ENCODE peak calls at places on chromosome X, in ten cellular contexts. I is T1000; R is heart right ventricle; N is M059J; O is effector memory CD8-positive, alpha-beta T cell; Q is H4; P is T follicular helper cell; A is AG10803; F is CMK; Z is T-helper 1 cell. L is an unnamed sample.

GRCh38 chrX:98480606-98481005 is 1596.9 kb downstream of the RPA4 start:
- DNase-seq in I (no peak), R (no peak), N (no peak), O (no peak), Q (no peak), P (no peak), A (no peak), F (no peak), Z (no peak), L (no peak)

GRCh38 chrX:10008483-10009056 is 41.4 kb downstream of the CLDN34 start:
- DNase-seq in I (no peak), R (no peak), N (peak), O (no peak), Q (no peak), P (no peak), A (no peak), F (no peak), Z (no peak), L (no peak)

GRCh38 chrX:74458738-74459137 is 37.4 kb downstream of the SLC16A2 start:
- DNase-seq in I (peak), R (no peak), N (peak), O (no peak), Q (peak), P (no peak), A (peak), F (no peak), Z (no peak), L (no peak)

GRCh38 chrX:7117587-7117986 is 29.9 kb upstream of the STS start:
- DNase-seq in I (no peak), R (no peak), N (no peak), O (no peak), Q (no peak), P (no peak), A (no peak), F (no peak), Z (no peak), L (no peak)

GRCh38 chrX:103066606-103067005 is 2.6 kb upstream of the BEX1 start:
- DNase-seq in I (no peak), R (no peak), N (peak), O (no peak), Q (no peak), P (no peak), A (peak), F (no peak), Z (no peak), L (no peak)

GRCh38 chrX:22202251-22202650 is 70.5 kb upstream of the CBLL2 start:
- DNase-seq in I (no peak), R (no peak), N (no peak), O (no peak), Q (no peak), P (no peak), A (no peak), F (no peak), Z (no peak), L (no peak)

GRCh38 chrX:153828723-153829548 is 1.4 kb downstream of the PDZD4 start:
- DNase-seq in I (no peak), R (no peak), N (no peak), O (no peak), Q (no peak), P (no peak), A (peak), F (no peak), Z (no peak), L (peak)

GRCh38 chrX:40207626-40208025 is 109.9 kb upstream of the BCOR start:
- DNase-seq in I (no peak), R (no peak), N (peak), O (no peak), Q (peak), P (no peak), A (peak), F (no peak), Z (no peak), L (no peak)

GRCh38 chrX:114134465-114134864 is 449.4 kb upstream of the HTR2C start:
- DNase-seq in I (no peak), R (no peak), N (peak), O (no peak), Q (peak), P (no peak), A (no peak), F (no peak), Z (no peak), L (no peak)

GRCh38 chrX:20361890-20362262 is 95.2 kb upstream of the RPS6KA3 start:
- DNase-seq in I (no peak), R (no peak), N (peak), O (no peak), Q (peak), P (no peak), A (peak), F (no peak), Z (no peak), L (no peak)

GRCh38 chrX:103343105-103343504 is 13.1 kb downstream of the TCEAL7 start:
- DNase-seq in I (no peak), R (peak), N (peak), O (peak), Q (no peak), P (peak), A (peak), F (no peak), Z (peak), L (no peak)

GRCh38 chrX:114465689-114466088 is 118.2 kb upstream of the HTR2C start:
- DNase-seq in I (no peak), R (no peak), N (no peak), O (no peak), Q (no peak), P (no peak), A (no peak), F (no peak), Z (no peak), L (no peak)

GRCh38 chrX:74015379-74016019 is 288.5 kb upstream of the ZCCHC13 start:
- DNase-seq in I (peak), R (peak), N (peak), O (peak), Q (peak), P (peak), A (peak), F (no peak), Z (peak), L (peak)

GRCh38 chrX:69374569-69374968 is 129.6 kb upstream of the NALF2 start:
- DNase-seq in I (no peak), R (peak), N (no peak), O (no peak), Q (no peak), P (no peak), A (no peak), F (no peak), Z (no peak), L (no peak)

GRCh38 chrX:136468391-136469103 is 19.2 kb upstream of the BRS3 start:
- DNase-seq in I (no peak), R (no peak), N (peak), O (no peak), Q (no peak), P (no peak), A (no peak), F (no peak), Z (no peak), L (no peak)

GRCh38 chrX:118976599-118977340 is 2.4 kb downstream of the LONRF3 start:
- DNase-seq in I (no peak), R (peak), N (peak), O (no peak), Q (peak), P (no peak), A (no peak), F (no peak), Z (peak), L (peak)

GRCh38 chrX:47168495-47169073 is 23.6 kb downstream of the RBM10 start:
- DNase-seq in I (no peak), R (no peak), N (no peak), O (no peak), Q (no peak), P (no peak), A (no peak), F (no peak), Z (no peak), L (no peak)

GRCh38 chrX:74534569-74535038 is 79.8 kb downstream of the RLIM start:
- DNase-seq in I (no peak), R (no peak), N (peak), O (no peak), Q (no peak), P (no peak), A (peak), F (no peak), Z (no peak), L (no peak)

GRCh38 chrX:120452131-120452530 is 17.0 kb downstream of the LAMP2 start:
- DNase-seq in I (no peak), R (no peak), N (peak), O (no peak), Q (peak), P (no peak), A (peak), F (no peak), Z (no peak), L (no peak)

GRCh38 chrX:141714680-141715079 is 16.1 kb upstream of the SPANXD start:
- DNase-seq in I (no peak), R (no peak), N (no peak), O (no peak), Q (no peak), P (no peak), A (no peak), F (no peak), Z (no peak), L (no peak)

GRCh38 chrX:69493766-69494165 is 10.4 kb upstream of the NALF2 start:
- DNase-seq in I (no peak), R (no peak), N (no peak), O (no peak), Q (no peak), P (no peak), A (no peak), F (no peak), Z (no peak), L (no peak)

GRCh38 chrX:8306296-8306975 is 135.4 kb upstream of the VCX2 start:
- DNase-seq in I (no peak), R (no peak), N (no peak), O (no peak), Q (no peak), P (no peak), A (no peak), F (no peak), Z (no peak), L (no peak)

GRCh38 chrX:124501566-124501965 is 155.2 kb downstream of the SH2D1A start:
- DNase-seq in I (no peak), R (no peak), N (no peak), O (no peak), Q (no peak), P (no peak), A (no peak), F (no peak), Z (no peak), L (no peak)

GRCh38 chrX:153959649-153960048 is 12.0 kb downstream of the HCFC1 start:
- DNase-seq in I (no peak), R (no peak), N (no peak), O (no peak), Q (no peak), P (no peak), A (no peak), F (no peak), Z (no peak), L (no peak)

GRCh38 chrX:131988236-131988635 is 34.9 kb upstream of the STK26 start:
- DNase-seq in I (no peak), R (no peak), N (no peak), O (no peak), Q (no peak), P (no peak), A (no peak), F (no peak), Z (no peak), L (no peak)

GRCh38 chrX:3346436-3347329 is at the start of gene MXRA5:
- DNase-seq in I (no peak), R (peak), N (no peak), O (no peak), Q (no peak), P (no peak), A (peak), F (no peak), Z (no peak), L (no peak)

GRCh38 chrX:129654652-129655546 is at the start of gene APLN:
- DNase-seq in I (peak), R (peak), N (peak), O (no peak), Q (peak), P (no peak), A (peak), F (no peak), Z (no peak), L (peak)

GRCh38 chrX:154515803-154516654 is at the start of gene FAM3A:
- DNase-seq in I (peak), R (peak), N (peak), O (peak), Q (peak), P (peak), A (peak), F (peak), Z (peak), L (peak)

GRCh38 chrX:39453847-39454645 is 643.7 kb downstream of the BCOR start:
- DNase-seq in I (no peak), R (no peak), N (no peak), O (no peak), Q (no peak), P (no peak), A (no peak), F (no peak), Z (no peak), L (no peak)

GRCh38 chrX:112852850-112853249 is 12.2 kb upstream of the AMOT start:
- DNase-seq in I (no peak), R (no peak), N (no peak), O (no peak), Q (no peak), P (no peak), A (no peak), F (no peak), Z (no peak), L (no peak)

GRCh38 chrX:17933856-17934255 is 72.8 kb upstream of the RAI2 start:
- DNase-seq in I (no peak), R (no peak), N (no peak), O (no peak), Q (no peak), P (no peak), A (no peak), F (no peak), Z (no peak), L (no peak)

GRCh38 chrX:117996918-117997480 is 119.6 kb downstream of the KLHL13 start:
- DNase-seq in I (no peak), R (no peak), N (no peak), O (no peak), Q (no peak), P (no peak), A (no peak), F (no peak), Z (no peak), L (no peak)